ENCODE peak calls at places on chromosome 4, in five cellular contexts. C is activated naive CD4-positive, alpha-beta T cell treated with Interleukin-2 at 50 U/mL for 16 hours; G is SK-N-DZ; E is BE2C; B is M059J. U is an unnamed sample.

GRCh38 chr4:113248320-113248719 is 198.9 kb downstream of the ANK2 start:
- DNase-seq in E (peak; percentile 39), B (no peak), G (no peak), C (no peak), U (no peak)

GRCh38 chr4:98605216-98605615 is 53.2 kb downstream of the TSPAN5 start:
- DNase-seq in B (peak; percentile 85), C (no peak), G (no peak), E (no peak), U (peak; percentile 63)

GRCh38 chr4:140149851-140150635 is 3.9 kb downstream of the MAML3 start:
- DNase-seq in E (peak; percentile 81), C (peak; percentile 55), G (peak; percentile 57), B (peak; percentile 69), U (peak; percentile 53)

GRCh38 chr4:145679520-145679919 is 426 bp upstream of the C4orf51 start:
- DNase-seq in E (no peak), G (no peak), C (no peak), B (peak; percentile 93), U (peak; percentile 94)

GRCh38 chr4:145389566-145389965 is 92.1 kb upstream of the SMAD1 start:
- DNase-seq in G (no peak), C (no peak), B (no peak), E (no peak), U (no peak)

GRCh38 chr4:48772568-48772967 is 7.5 kb downstream of the FRYL start:
- DNase-seq in B (no peak), G (no peak), E (no peak), C (no peak), U (no peak)

GRCh38 chr4:123623611-123624010 is 227.0 kb downstream of the SPRY1 start:
- DNase-seq in E (no peak), C (no peak), B (no peak), G (no peak), U (no peak)

GRCh38 chr4:89294583-89295244 is 12.9 kb downstream of the GPRIN3 start:
- DNase-seq in B (no peak), C (no peak), E (no peak), G (no peak), U (no peak)

GRCh38 chr4:167943872-167944505 is 148.3 kb upstream of the ANXA10 start:
- DNase-seq in G (no peak), B (no peak), C (no peak), E (no peak), U (no peak)

GRCh38 chr4:76407440-76408119 is 13.4 kb downstream of the CCDC158 start:
- DNase-seq in C (no peak), B (no peak), E (no peak), G (no peak), U (peak; percentile 32)

GRCh38 chr4:87910795-87911194 is 64.7 kb upstream of the SPP1 start:
- DNase-seq in B (no peak), C (no peak), G (no peak), E (no peak), U (no peak)

GRCh38 chr4:6277139-6277802 is 7.6 kb downstream of the WFS1 start:
- DNase-seq in C (no peak), G (peak; percentile 23), B (no peak), E (peak; percentile 86), U (no peak)

GRCh38 chr4:7890635-7891393 is 48.8 kb downstream of the AFAP1 start:
- DNase-seq in B (peak; percentile 95), C (no peak), G (no peak), E (peak; percentile 47), U (peak; percentile 97)

GRCh38 chr4:60945641-60946040 is 254.5 kb upstream of the ADGRL3 start:
- DNase-seq in C (no peak), G (no peak), B (peak; percentile 2), E (no peak), U (peak; percentile 18)

GRCh38 chr4:136590440-136590839 is 941.9 kb downstream of the PCDH18 start:
- DNase-seq in E (no peak), G (no peak), C (no peak), B (no peak), U (no peak)

GRCh38 chr4:82232891-82233290 is 140.9 kb downstream of the HNRNPD start:
- DNase-seq in E (no peak), B (no peak), G (no peak), C (no peak), U (no peak)

GRCh38 chr4:42627887-42628646 is 28.8 kb downstream of the ATP8A1 start:
- DNase-seq in E (peak; percentile 88), G (no peak), C (no peak), B (no peak), U (no peak)

GRCh38 chr4:164783966-164784365 is 30.0 kb downstream of the SMIM31 start:
- DNase-seq in B (no peak), E (no peak), G (no peak), C (no peak), U (no peak)

GRCh38 chr4:139605516-139605915 is 49.5 kb upstream of the SETD7 start:
- DNase-seq in G (no peak), C (no peak), B (no peak), E (no peak), U (no peak)

GRCh38 chr4:654526-654845 is 19.6 kb downstream of the ATP5ME start:
- DNase-seq in C (no peak), E (no peak), G (no peak), B (no peak), U (no peak)

GRCh38 chr4:152729466-152729865 is 49.7 kb upstream of the TMEM154 start:
- DNase-seq in E (no peak), G (no peak), C (no peak), B (peak; percentile 21), U (peak; percentile 14)

GRCh38 chr4:86380176-86380724 is 20.4 kb upstream of the MAPK10 start:
- DNase-seq in B (no peak), E (no peak), G (no peak), C (no peak), U (no peak)

GRCh38 chr4:184649026-184649970 is at the start of the genes CASP3 and PRIMPOL:
- DNase-seq in G (peak; percentile 91), C (peak; percentile 95), B (peak; percentile 88), E (peak; percentile 97), U (peak; percentile 81)

GRCh38 chr4:102759835-102760644 is 728 bp downstream of the MANBA start:
- DNase-seq in B (peak; percentile 50), C (no peak), E (no peak), G (no peak), U (peak; percentile 65)

GRCh38 chr4:148684638-148685037 is 242.4 kb upstream of the NR3C2 start:
- DNase-seq in G (no peak), E (no peak), C (no peak), B (no peak), U (no peak)

GRCh38 chr4:3320361-3321023 is 27.7 kb downstream of the RGS12 start:
- DNase-seq in E (peak; percentile 3), B (no peak), G (no peak), C (no peak), U (no peak)

GRCh38 chr4:73104695-73105094 is 35.2 kb upstream of the COX18 start:
- DNase-seq in E (no peak), G (no peak), B (no peak), C (no peak), U (no peak)

GRCh38 chr4:10115657-10116624 is 658 bp downstream of the WDR1 start:
- DNase-seq in C (peak; percentile 75), E (no peak), G (peak; percentile 49), B (peak; percentile 69), U (no peak)

GRCh38 chr4:54543088-54543795 is 114.5 kb upstream of the KIT start:
- DNase-seq in E (no peak), G (no peak), B (peak; percentile 80), C (no peak), U (peak; percentile 86)

GRCh38 chr4:74157116-74157742 is 689 bp upstream of the MTHFD2L start:
- DNase-seq in G (no peak), B (peak; percentile 40), C (no peak), E (no peak), U (peak; percentile 48)

GRCh38 chr4:122003335-122003734 is 51.5 kb upstream of the TRPC3 start:
- DNase-seq in E (peak; percentile 74), G (peak; percentile 28), C (peak; percentile 7), B (peak; percentile 20), U (no peak)

GRCh38 chr4:172786039-172786792 is 382.4 kb upstream of the GALNT7 start:
- DNase-seq in E (no peak), G (no peak), C (no peak), B (no peak), U (peak; percentile 53)

U was measured in astrocyte.